ENCODE peak calls at places on chromosomes 13 and 19, in four cellular contexts. One of them, this sample, is unnamed.

GRCh38 chr13:80979035-80979641 is 638.2 kb upstream of the SPRY2 start:
- DNase-seq in EH: peak
- DNase-seq in IMR-90: peak
- DNase-seq in T1000: no peak
- DNase-seq in this sample: no peak

GRCh38 chr13:36543671-36544070 is 111.4 kb downstream of the CCNA1 start:
- DNase-seq in T1000: no peak
- DNase-seq in EH: no peak
- DNase-seq in IMR-90: no peak
- DNase-seq in this sample: no peak

GRCh38 chr19:1261863-1262686 is 7.1 kb upstream of the CIRBP start:
- DNase-seq in T1000: peak
- DNase-seq in EH: peak
- DNase-seq in IMR-90: peak
- DNase-seq in this sample: peak

GRCh38 chr13:99339736-99340392 is 32.7 kb upstream of the GPR183 start:
- DNase-seq in T1000: no peak
- DNase-seq in EH: peak
- DNase-seq in IMR-90: peak
- DNase-seq in this sample: no peak

GRCh38 chr13:43838909-43839308 is 40.6 kb downstream of the CCDC122 start:
- DNase-seq in EH: peak
- DNase-seq in T1000: no peak
- DNase-seq in IMR-90: peak
- DNase-seq in this sample: no peak

GRCh38 chr19:3367572-3368440 is 1.4 kb downstream of the NFIC start:
- DNase-seq in IMR-90: no peak
- DNase-seq in T1000: no peak
- DNase-seq in EH: peak
- DNase-seq in this sample: no peak

GRCh38 chr19:29528946-29529645 is 3.3 kb downstream of the VSTM2B start:
- DNase-seq in EH: no peak
- DNase-seq in T1000: no peak
- DNase-seq in IMR-90: no peak
- DNase-seq in this sample: no peak

GRCh38 chr19:54106716-54107115 is 4.1 kb downstream of the NDUFA3 start:
- DNase-seq in IMR-90: no peak
- DNase-seq in EH: no peak
- DNase-seq in T1000: no peak
- DNase-seq in this sample: no peak

GRCh38 chr13:113901642-113902041 is 37.8 kb upstream of the GAS6 start:
- DNase-seq in T1000: no peak
- DNase-seq in IMR-90: no peak
- DNase-seq in EH: no peak
- DNase-seq in this sample: no peak

GRCh38 chr13:101424381-101425155 is 8.3 kb upstream of the NALCN start:
- DNase-seq in IMR-90: peak
- DNase-seq in EH: peak
- DNase-seq in T1000: no peak
- DNase-seq in this sample: no peak

GRCh38 chr13:41004875-41005693 is 14.0 kb downstream of the ELF1 start:
- DNase-seq in IMR-90: no peak
- DNase-seq in T1000: no peak
- DNase-seq in EH: peak
- DNase-seq in this sample: no peak

GRCh38 chr13:30319130-30319529 is 11.8 kb upstream of the KATNAL1 start:
- DNase-seq in IMR-90: no peak
- DNase-seq in EH: no peak
- DNase-seq in T1000: no peak
- DNase-seq in this sample: no peak

GRCh38 chr19:47781590-47782318 is 3.3 kb downstream of the SELENOW start:
- DNase-seq in T1000: no peak
- DNase-seq in EH: no peak
- DNase-seq in IMR-90: no peak
- DNase-seq in this sample: no peak

GRCh38 chr19:54271106-54271505 is 9.8 kb downstream of the LILRB2 start:
- DNase-seq in IMR-90: no peak
- DNase-seq in EH: no peak
- DNase-seq in T1000: no peak
- DNase-seq in this sample: no peak

GRCh38 chr13:37198629-37199028 is 93.2 kb upstream of the CSNK1A1L start:
- DNase-seq in IMR-90: no peak
- DNase-seq in T1000: no peak
- DNase-seq in EH: no peak
- DNase-seq in this sample: no peak

GRCh38 chr19:38001158-38001781 is 94.3 kb downstream of the SIPA1L3 start:
- DNase-seq in IMR-90: no peak
- DNase-seq in EH: no peak
- DNase-seq in T1000: no peak
- DNase-seq in this sample: no peak

GRCh38 chr13:49443327-49443688 is 556 bp downstream of the CAB39L start:
- DNase-seq in T1000: no peak
- DNase-seq in EH: peak
- DNase-seq in IMR-90: peak
- DNase-seq in this sample: no peak

GRCh38 chr19:2524840-2525723 is 49.2 kb downstream of the GADD45B start:
- DNase-seq in IMR-90: peak
- DNase-seq in T1000: peak
- DNase-seq in EH: peak
- DNase-seq in this sample: no peak

GRCh38 chr19:5889288-5889971 is 14.2 kb downstream of the NDUFA11 start:
- DNase-seq in T1000: no peak
- DNase-seq in EH: peak
- DNase-seq in IMR-90: peak
- DNase-seq in this sample: no peak

GRCh38 chr13:99690426-99691189 is 189.3 kb downstream of the TM9SF2 start:
- DNase-seq in IMR-90: no peak
- DNase-seq in T1000: no peak
- DNase-seq in EH: no peak
- DNase-seq in this sample: no peak

GRCh38 chr19:47494729-47495128 is 10.7 kb upstream of the KPTN start:
- DNase-seq in EH: no peak
- DNase-seq in IMR-90: no peak
- DNase-seq in T1000: no peak
- DNase-seq in this sample: no peak

GRCh38 chr13:110319774-110320509 is 12.9 kb downstream of the COL4A2 start:
- DNase-seq in T1000: peak
- DNase-seq in IMR-90: peak
- DNase-seq in EH: peak
- DNase-seq in this sample: no peak

GRCh38 chr19:13255719-13256059 is 105.5 kb downstream of the IER2 start:
- DNase-seq in EH: no peak
- DNase-seq in T1000: no peak
- DNase-seq in IMR-90: no peak
- DNase-seq in this sample: no peak

GRCh38 chr13:106505295-106505694 is 30.2 kb downstream of the EFNB2 start:
- DNase-seq in IMR-90: no peak
- DNase-seq in EH: no peak
- DNase-seq in T1000: no peak
- DNase-seq in this sample: no peak

GRCh38 chr19:52689804-52690394 is 44.9 kb downstream of the ZNF611 start:
- DNase-seq in EH: no peak
- DNase-seq in T1000: no peak
- DNase-seq in IMR-90: no peak
- DNase-seq in this sample: peak

GRCh38 chr13:21137696-21138095 is 38.7 kb downstream of the SKA3 start:
- DNase-seq in T1000: no peak
- DNase-seq in EH: peak
- DNase-seq in IMR-90: peak
- DNase-seq in this sample: no peak

GRCh38 chr19:17942181-17942580 is 9.4 kb downstream of the CCDC124 start:
- DNase-seq in EH: no peak
- DNase-seq in IMR-90: no peak
- DNase-seq in T1000: no peak
- DNase-seq in this sample: no peak

GRCh38 chr19:12937243-12938053 is 961 bp upstream of the CALR start:
- DNase-seq in T1000: no peak
- DNase-seq in EH: no peak
- DNase-seq in IMR-90: no peak
- DNase-seq in this sample: no peak

GRCh38 chr19:54114340-54114826 is 1.1 kb downstream of the TFPT start:
- DNase-seq in IMR-90: peak
- DNase-seq in EH: peak
- DNase-seq in T1000: no peak
- DNase-seq in this sample: peak

GRCh38 chr19:42555317-42555716 is 27.0 kb upstream of the CEACAM1 start:
- DNase-seq in IMR-90: no peak
- DNase-seq in T1000: no peak
- DNase-seq in EH: no peak
- DNase-seq in this sample: no peak

GRCh38 chr19:2484178-2484937 is 8.4 kb downstream of the GADD45B start:
- DNase-seq in IMR-90: no peak
- DNase-seq in T1000: no peak
- DNase-seq in EH: no peak
- DNase-seq in this sample: no peak

This sample was measured in T-helper 17 cell.